ENCODE peak calls at places on chromosomes 7 and 10, in four cellular contexts. One of them, this sample, is unnamed. For H3K4me1, the result is how much of the 10 kb centered on the place peaks cover.

GRCh38 chr7:95691464-95691863 is 80.9 kb upstream of the DYNC1I1 start:
- DNase-seq in left ventricle myocardium inferior: no peak
- DNase-seq in lower lobe of right lung: no peak
- DNase-seq in HCT116: no peak
- DNase-seq in this sample: peak

GRCh38 chr7:75905785-75906604 is 9.0 kb upstream of the POR start:
- DNase-seq in left ventricle myocardium inferior: peak
- DNase-seq in HCT116: no peak
- DNase-seq in lower lobe of right lung: peak
- DNase-seq in this sample: no peak

GRCh38 chr10:3803295-3803883 is 18.4 kb upstream of the KLF6 start:
- DNase-seq in lower lobe of right lung: no peak
- DNase-seq in left ventricle myocardium inferior: no peak
- DNase-seq in HCT116: no peak
- DNase-seq in this sample: peak

GRCh38 chr10:33249659-33250058 is 84.8 kb downstream of the NRP1 start:
- DNase-seq in HCT116: no peak
- DNase-seq in left ventricle myocardium inferior: no peak
- DNase-seq in lower lobe of right lung: no peak
- DNase-seq in this sample: no peak

GRCh38 chr7:110317699-110318265 is 773.1 kb upstream of the LRRN3 start:
- DNase-seq in HCT116: peak
- DNase-seq in left ventricle myocardium inferior: no peak
- DNase-seq in lower lobe of right lung: no peak
- DNase-seq in this sample: no peak

GRCh38 chr7:30973292-30973691 is 9.5 kb downstream of the GHRHR start:
- DNase-seq in lower lobe of right lung: no peak
- DNase-seq in left ventricle myocardium inferior: no peak
- DNase-seq in HCT116: no peak
- DNase-seq in this sample: no peak

GRCh38 chr10:17787087-17787942 is 21.8 kb upstream of the MRC1 start:
- DNase-seq in left ventricle myocardium inferior: no peak
- DNase-seq in HCT116: peak
- DNase-seq in lower lobe of right lung: no peak
- DNase-seq in this sample: peak

GRCh38 chr7:21675255-21675654 is 132.4 kb downstream of the DNAH11 start:
- DNase-seq in left ventricle myocardium inferior: no peak
- DNase-seq in HCT116: no peak
- DNase-seq in lower lobe of right lung: no peak
- DNase-seq in this sample: no peak

GRCh38 chr7:21585070-21585724 is 42.4 kb downstream of the DNAH11 start:
- DNase-seq in left ventricle myocardium inferior: no peak
- DNase-seq in HCT116: no peak
- DNase-seq in lower lobe of right lung: no peak
- DNase-seq in this sample: no peak

GRCh38 chr10:22854935-22855421 is 72.9 kb upstream of the ARMC3 start:
- DNase-seq in left ventricle myocardium inferior: no peak
- DNase-seq in lower lobe of right lung: no peak
- DNase-seq in HCT116: no peak
- DNase-seq in this sample: no peak

GRCh38 chr10:29142516-29143314 is 146.2 kb upstream of the LYZL1 start:
- DNase-seq in left ventricle myocardium inferior: no peak
- DNase-seq in lower lobe of right lung: no peak
- DNase-seq in HCT116: no peak
- DNase-seq in this sample: no peak

GRCh38 chr7:30241767-30242166 is 42.6 kb upstream of the ZNRF2 start:
- DNase-seq in lower lobe of right lung: no peak
- DNase-seq in HCT116: no peak
- DNase-seq in left ventricle myocardium inferior: no peak
- DNase-seq in this sample: peak

GRCh38 chr7:20249924-20250323 is 32.7 kb upstream of the MACC1 start:
- DNase-seq in lower lobe of right lung: no peak
- DNase-seq in left ventricle myocardium inferior: no peak
- DNase-seq in HCT116: no peak
- DNase-seq in this sample: no peak

GRCh38 chr7:80783177-80783687 is 135.6 kb downstream of the SEMA3C start:
- DNase-seq in left ventricle myocardium inferior: no peak
- DNase-seq in HCT116: no peak
- DNase-seq in lower lobe of right lung: no peak
- DNase-seq in this sample: no peak

GRCh38 chr7:80783688-80784327 is 135.0 kb downstream of the SEMA3C start:
- DNase-seq in left ventricle myocardium inferior: no peak
- DNase-seq in HCT116: no peak
- DNase-seq in lower lobe of right lung: no peak
- DNase-seq in this sample: no peak

GRCh38 chr7:80781561-80781979 is 137.3 kb downstream of the SEMA3C start:
- DNase-seq in HCT116: peak
- DNase-seq in lower lobe of right lung: no peak
- DNase-seq in left ventricle myocardium inferior: peak
- DNase-seq in this sample: peak

GRCh38 chr7:80781146-80781545 is 137.7 kb downstream of the SEMA3C start:
- DNase-seq in left ventricle myocardium inferior: no peak
- DNase-seq in lower lobe of right lung: no peak
- DNase-seq in HCT116: no peak
- DNase-seq in this sample: no peak

GRCh38 chr7:80785961-80786360 is 132.9 kb downstream of the SEMA3C start:
- DNase-seq in left ventricle myocardium inferior: no peak
- DNase-seq in lower lobe of right lung: no peak
- DNase-seq in HCT116: no peak
- DNase-seq in this sample: no peak
- H3K4me1 ChIP-seq in left ventricle myocardium inferior: half or more
- H3K4me1 ChIP-seq in lower lobe of right lung: under half
- H3K4me1 ChIP-seq in HCT116: under half
- H3K4me1 ChIP-seq in this sample: under half

GRCh38 chr7:50216626-50217025 is 87.9 kb upstream of the IKZF1 start:
- DNase-seq in HCT116: no peak
- DNase-seq in lower lobe of right lung: no peak
- DNase-seq in left ventricle myocardium inferior: no peak
- DNase-seq in this sample: no peak

GRCh38 chr7:50213622-50214017 is 90.9 kb upstream of the IKZF1 start:
- DNase-seq in left ventricle myocardium inferior: no peak
- DNase-seq in lower lobe of right lung: no peak
- DNase-seq in HCT116: no peak
- DNase-seq in this sample: no peak

GRCh38 chr7:50212666-50213621 is 91.6 kb upstream of the IKZF1 start:
- DNase-seq in lower lobe of right lung: no peak
- DNase-seq in left ventricle myocardium inferior: no peak
- DNase-seq in HCT116: no peak
- DNase-seq in this sample: no peak

GRCh38 chr7:50214141-50214670 is 90.3 kb upstream of the IKZF1 start:
- DNase-seq in lower lobe of right lung: no peak
- DNase-seq in HCT116: no peak
- DNase-seq in left ventricle myocardium inferior: no peak
- DNase-seq in this sample: no peak

GRCh38 chr7:50214771-50215170 is 89.7 kb upstream of the IKZF1 start:
- DNase-seq in lower lobe of right lung: no peak
- DNase-seq in left ventricle myocardium inferior: no peak
- DNase-seq in HCT116: no peak
- DNase-seq in this sample: no peak
- H3K4me1 ChIP-seq in lower lobe of right lung: under half
- H3K4me1 ChIP-seq in left ventricle myocardium inferior: under half
- H3K4me1 ChIP-seq in HCT116: under half
- H3K4me1 ChIP-seq in this sample: under half

GRCh38 chr10:43981232-43981631 is 332.6 kb upstream of the ZNF32 start:
- DNase-seq in HCT116: no peak
- DNase-seq in left ventricle myocardium inferior: no peak
- DNase-seq in lower lobe of right lung: no peak
- DNase-seq in this sample: no peak

GRCh38 chr10:43980715-43981114 is 332.0 kb upstream of the ZNF32 start:
- DNase-seq in HCT116: no peak
- DNase-seq in lower lobe of right lung: no peak
- DNase-seq in left ventricle myocardium inferior: no peak
- DNase-seq in this sample: no peak

GRCh38 chr10:43982250-43982649 is 333.6 kb upstream of the ZNF32 start:
- DNase-seq in left ventricle myocardium inferior: no peak
- DNase-seq in lower lobe of right lung: no peak
- DNase-seq in HCT116: no peak
- DNase-seq in this sample: no peak

GRCh38 chr10:43980313-43980712 is 331.6 kb upstream of the ZNF32 start:
- DNase-seq in left ventricle myocardium inferior: no peak
- DNase-seq in lower lobe of right lung: no peak
- DNase-seq in HCT116: no peak
- DNase-seq in this sample: no peak

GRCh38 chr10:43981696-43982095 is 333.0 kb upstream of the ZNF32 start:
- DNase-seq in lower lobe of right lung: no peak
- DNase-seq in HCT116: no peak
- DNase-seq in left ventricle myocardium inferior: no peak
- DNase-seq in this sample: no peak
- H3K4me1 ChIP-seq in lower lobe of right lung: under half
- H3K4me1 ChIP-seq in HCT116: under half
- H3K4me1 ChIP-seq in left ventricle myocardium inferior: under half
- H3K4me1 ChIP-seq in this sample: under half

GRCh38 chr10:95559466-95559865 is 1.7 kb downstream of the SORBS1 start:
- DNase-seq in left ventricle myocardium inferior: no peak
- DNase-seq in lower lobe of right lung: no peak
- DNase-seq in HCT116: no peak
- DNase-seq in this sample: no peak
- H3K4me1 ChIP-seq in left ventricle myocardium inferior: half or more
- H3K4me1 ChIP-seq in lower lobe of right lung: under half
- H3K4me1 ChIP-seq in HCT116: under half
- H3K4me1 ChIP-seq in this sample: under half

DNA sequence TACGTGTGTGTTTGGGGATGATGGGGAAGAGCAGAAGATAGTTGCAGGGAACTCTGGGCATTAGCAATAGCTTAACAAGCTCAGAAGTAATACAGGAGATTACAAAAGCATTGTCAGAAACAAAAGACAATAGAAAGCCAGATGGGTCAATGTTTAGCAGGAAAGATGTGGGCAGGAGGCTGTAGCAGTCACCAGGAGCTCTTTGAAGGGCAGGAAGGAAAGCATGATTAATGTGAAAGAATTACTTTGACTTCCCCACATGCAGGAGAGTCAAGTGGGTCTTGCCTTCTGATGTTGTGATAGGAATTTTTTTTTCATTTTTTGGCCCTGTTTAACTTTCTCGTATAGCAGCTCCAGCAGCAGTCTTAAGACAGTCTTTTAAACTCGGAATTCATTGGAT is 6.0 kb upstream of the SMNDC1 start:
- DNase-seq in lower lobe of right lung: no peak
- DNase-seq in HCT116: no peak
- DNase-seq in left ventricle myocardium inferior: no peak
- DNase-seq in this sample: no peak
- H3K4me1 ChIP-seq in lower lobe of right lung: under half
- H3K4me1 ChIP-seq in HCT116: under half
- H3K4me1 ChIP-seq in left ventricle myocardium inferior: under half
- H3K4me1 ChIP-seq in this sample: under half

GRCh38 chr10:89332718-89333281 is 5.0 kb downstream of the IFIT3 start:
- DNase-seq in lower lobe of right lung: no peak
- DNase-seq in HCT116: no peak
- DNase-seq in left ventricle myocardium inferior: no peak
- DNase-seq in this sample: no peak
- H3K4me1 ChIP-seq in lower lobe of right lung: half or more
- H3K4me1 ChIP-seq in HCT116: under half
- H3K4me1 ChIP-seq in left ventricle myocardium inferior: half or more
- H3K4me1 ChIP-seq in this sample: under half

GRCh38 chr7:70131807-70132565 is 533.7 kb downstream of the AUTS2 start:
- DNase-seq in left ventricle myocardium inferior: no peak
- DNase-seq in HCT116: no peak
- DNase-seq in lower lobe of right lung: no peak
- DNase-seq in this sample: no peak
- H3K4me1 ChIP-seq in left ventricle myocardium inferior: under half
- H3K4me1 ChIP-seq in HCT116: under half
- H3K4me1 ChIP-seq in lower lobe of right lung: under half
- H3K4me1 ChIP-seq in this sample: under half

This sample was measured in keratinocyte.